ENCODE peak calls at places on chromosomes 7 and 10, in seven cellular contexts. L is fibroblast of lung, Y is pancreas, C is heart left ventricle, A is adrenal gland, P is cardiac muscle cell, G is PC-9. K is an unnamed sample.
A peak's percentile ranks its signal among the peaks of the same experiment; 100 is the strongest.

GRCh38 chr7:73718905-73719805 is at the start of gene STX1A:
- DNase-seq in L (peak; percentile 56), Y (peak; percentile 66), C (peak; percentile 58), A (peak; percentile 68), P (peak; percentile 87), G (no peak), K (peak; percentile 87)

GRCh38 chr7:130493275-130493868 is 1.5 kb downstream of the MEST start:
- DNase-seq in L (peak; percentile 38), Y (no peak), C (no peak), A (no peak), P (no peak), G (no peak), K (no peak)

GRCh38 chr7:1569016-1569415 is 816 bp downstream of the PSMG3 start:
- DNase-seq in L (peak; percentile 46), Y (no peak), C (no peak), A (no peak), P (no peak), G (peak; percentile 69), K (no peak)

GRCh38 chr10:53737132-53737531 is 964.5 kb upstream of the MBL2 start:
- DNase-seq in L (no peak), Y (no peak), C (no peak), A (no peak), P (no peak), G (no peak), K (no peak)

GRCh38 chr10:118692911-118693310 is 61.9 kb downstream of the CACUL1 start:
- DNase-seq in L (peak; percentile 92), Y (no peak), C (no peak), A (no peak), P (no peak), G (no peak), K (no peak)

GRCh38 chr10:85527610-85528317 is 838.8 kb downstream of the GRID1 start:
- DNase-seq in L (no peak), Y (no peak), C (no peak), A (no peak), P (no peak), G (no peak), K (no peak)

GRCh38 chr7:129990403-129991192 is 37.8 kb upstream of the UBE2H start:
- DNase-seq in L (no peak), Y (no peak), C (no peak), A (no peak), P (no peak), G (no peak), K (no peak)

GRCh38 chr7:44338600-44338999 is 13.2 kb upstream of the CAMK2B start:
- DNase-seq in L (no peak), Y (no peak), C (no peak), A (no peak), P (no peak), G (no peak), K (no peak)

GRCh38 chr10:85148693-85149640 is 820.6 kb downstream of the CCSER2 start:
- DNase-seq in L (no peak), Y (no peak), C (no peak), A (no peak), P (no peak), G (no peak), K (no peak)

GRCh38 chr7:157021893-157022680 is 11.6 kb upstream of the MNX1 start:
- DNase-seq in L (no peak), Y (no peak), C (no peak), A (no peak), P (no peak), G (no peak), K (peak; percentile 21)

GRCh38 chr10:52649471-52649870 is 123.1 kb downstream of the MBL2 start:
- DNase-seq in L (peak; percentile 54), Y (no peak), C (no peak), A (no peak), P (no peak), G (no peak), K (no peak)

DNA sequence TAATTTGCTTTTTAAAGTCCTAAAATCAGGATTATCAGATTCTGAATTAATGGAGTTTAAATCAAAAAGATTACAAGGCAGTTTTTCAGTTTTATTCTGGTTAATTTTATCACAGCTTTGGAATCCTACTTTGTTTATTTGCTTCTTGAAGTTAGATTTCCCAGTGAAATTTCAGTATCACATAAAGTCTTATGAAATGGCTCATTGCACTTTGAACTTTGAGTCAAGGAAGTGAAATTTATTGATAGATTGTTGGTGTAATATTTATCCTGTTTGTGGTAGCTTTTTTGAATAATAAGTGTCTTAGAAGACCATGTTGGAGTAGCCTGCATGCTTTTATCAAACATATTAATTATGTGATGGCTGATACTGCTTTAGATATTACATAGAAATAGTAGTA is 92.6 kb downstream of the PTEN start:
- DNase-seq in L (no peak), Y (no peak), C (no peak), A (no peak), P (no peak), G (no peak), K (no peak)
- H3K4me1 ChIP-seq in L (no peaks in the 10 kb centered on the region), Y (no peaks in the 10 kb centered on the region), C (no peaks in the 10 kb centered on the region), A (no peaks in the 10 kb centered on the region), P (no peaks in the 10 kb centered on the region), G (peaks cover 22% of the 10 kb centered on the region), K (peaks cover 3% of the 10 kb centered on the region)

GRCh38 chr10:129965418-129965793 is 1.3 kb upstream of the EBF3 start:
- DNase-seq in L (no peak), Y (no peak), C (no peak), A (no peak), P (no peak), G (no peak), K (no peak)
- H3K4me3 ChIP-seq in L (no peak overlapping the region), Y (no peak overlapping the region), C (peak overlapping the region; percentile 56), A (no peak overlapping the region), P (no peak overlapping the region), G (no peak overlapping the region), K (no peak overlapping the region)

DNA sequence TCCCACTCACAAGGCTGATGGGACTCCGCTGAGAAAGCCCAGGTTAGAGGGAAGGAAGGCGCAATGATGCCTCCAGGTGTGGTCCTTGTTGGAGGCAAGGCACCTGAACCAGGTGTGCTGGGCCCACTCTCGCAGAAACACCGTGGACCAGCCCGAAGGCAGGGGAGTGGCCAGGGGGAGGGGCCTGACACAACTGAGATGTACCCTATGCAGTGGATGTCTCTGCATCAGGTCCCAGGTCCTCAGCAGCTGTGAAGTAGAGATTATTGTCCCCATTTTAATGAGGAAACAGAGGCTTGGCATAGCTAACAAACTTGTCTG is 32.0 kb downstream of the GBX1 start:
- DNase-seq in L (no peak), Y (no peak), C (no peak), A (no peak), P (no peak), G (no peak), K (peak; percentile 46)
- H3K4me1 ChIP-seq in L (no peaks in the 10 kb centered on the region), Y (no peaks in the 10 kb centered on the region), C (peaks cover 4% of the 10 kb centered on the region), A (no peaks in the 10 kb centered on the region), P (peaks cover 36% of the 10 kb centered on the region), G (no peaks in the 10 kb centered on the region), K (no peaks in the 10 kb centered on the region)

GRCh38 chr7:117872565-117873055 is 631 bp downstream of the CTTNBP2 start:
- DNase-seq in L (peak; percentile 45), Y (peak; percentile 14), C (peak; percentile 17), A (peak; percentile 24), P (peak; percentile 64), G (no peak), K (no peak)

GRCh38 chr7:117869374-117869773 is 3.9 kb downstream of the CTTNBP2 start:
- DNase-seq in L (no peak), Y (no peak), C (no peak), A (no peak), P (no peak), G (no peak), K (no peak)

GRCh38 chr7:117871401-117871777 is 1.9 kb downstream of the CTTNBP2 start:
- DNase-seq in L (no peak), Y (no peak), C (no peak), A (no peak), P (no peak), G (no peak), K (no peak)

GRCh38 chr7:117871778-117872538 is 1.3 kb downstream of the CTTNBP2 start:
- DNase-seq in L (peak; percentile 32), Y (peak; percentile 7), C (no peak), A (no peak), P (peak; percentile 72), G (no peak), K (no peak)

GRCh38 chr7:117870405-117870905 is 2.8 kb downstream of the CTTNBP2 start:
- DNase-seq in L (no peak), Y (no peak), C (no peak), A (no peak), P (no peak), G (no peak), K (no peak)
- H3K4me3 ChIP-seq in L (peak overlapping the region; percentile 30), Y (no peak overlapping the region), C (no peak overlapping the region), A (no peak overlapping the region), P (peak overlapping the region; percentile 93), G (no peak overlapping the region), K (no peak overlapping the region)

GRCh38 chr10:88896336-88897018 is 16.4 kb downstream of the STAMBPL1 start:
- DNase-seq in L (no peak), Y (no peak), C (no peak), A (no peak), P (no peak), G (peak; percentile 64), K (no peak)

GRCh38 chr10:88895252-88895651 is 15.2 kb downstream of the STAMBPL1 start:
- DNase-seq in L (no peak), Y (no peak), C (no peak), A (no peak), P (no peak), G (no peak), K (no peak)

GRCh38 chr10:88890681-88891371 is 10.8 kb downstream of the STAMBPL1 start:
- DNase-seq in L (no peak), Y (no peak), C (no peak), A (no peak), P (no peak), G (no peak), K (no peak)

GRCh38 chr10:88892223-88892967 is 12.3 kb downstream of the STAMBPL1 start:
- DNase-seq in L (peak; percentile 33), Y (no peak), C (no peak), A (no peak), P (no peak), G (no peak), K (no peak)

GRCh38 chr10:88893611-88894010 is 13.6 kb downstream of the STAMBPL1 start:
- DNase-seq in L (peak; percentile 40), Y (no peak), C (no peak), A (peak; percentile 44), P (no peak), G (no peak), K (no peak)
- H3K4me1 ChIP-seq in L (peaks cover 56% of the 10 kb centered on the region), Y (no peaks in the 10 kb centered on the region), C (no peaks in the 10 kb centered on the region), A (peaks cover 30% of the 10 kb centered on the region), P (peaks cover 18% of the 10 kb centered on the region), G (peaks cover 29% of the 10 kb centered on the region), K (peaks cover 5% of the 10 kb centered on the region)

K was measured in upper lobe of right lung.